ENCODE peak calls at places on chromosomes 1 and 21, in five cellular contexts. O is lower lobe of right lung, A is prostate gland, S is pancreas, C is BJ. N is an unnamed sample.

GRCh38 chr1:87242445-87243185 is 86.1 kb upstream of the LMO4 start:
- DNase-seq in O (no peak), C (no peak), S (no peak), A (no peak), N (no peak)

GRCh38 chr1:39625462-39626273 is 13.8 kb downstream of the HEYL start:
- DNase-seq in C (no peak), O (peak), A (no peak), S (no peak), N (peak)

GRCh38 chr1:39150779-39151178 is 53.7 kb upstream of the MACF1 start:
- DNase-seq in C (no peak), S (no peak), O (no peak), A (peak), N (no peak)

GRCh38 chr1:115274467-115274866 is 63.6 kb downstream of the NGF start:
- DNase-seq in S (no peak), A (no peak), O (no peak), C (no peak), N (no peak)

GRCh38 chr1:109396513-109396839 is 1.2 kb downstream of the SORT1 start:
- DNase-seq in A (no peak), C (no peak), O (no peak), S (no peak), N (no peak)

GRCh38 chr1:119686661-119687060 is 25.1 kb upstream of the PHGDH start:
- DNase-seq in A (peak), O (no peak), C (no peak), S (no peak), N (no peak)

GRCh38 chr1:215192306-215192705 is 109.8 kb downstream of the KCNK2 start:
- DNase-seq in O (no peak), C (peak), S (no peak), A (no peak), N (peak)

GRCh38 chr1:177131723-177132122 is 32.8 kb downstream of the ASTN1 start:
- DNase-seq in O (no peak), S (no peak), A (no peak), C (no peak), N (no peak)

GRCh38 chr1:42328047-42328625 is 6.9 kb downstream of the FOXJ3 start:
- DNase-seq in O (no peak), S (no peak), C (no peak), A (no peak), N (no peak)

GRCh38 chr1:39646232-39647081 is 7.0 kb upstream of the HEYL start:
- DNase-seq in A (no peak), O (no peak), S (peak), C (peak), N (peak)

GRCh38 chr1:31505884-31506497 is 70.3 kb upstream of the TINAGL1 start:
- DNase-seq in O (no peak), C (peak), A (no peak), S (no peak), N (peak)

GRCh38 chr1:10980841-10981727 is 31.4 kb upstream of the TARDBP start:
- DNase-seq in C (peak), O (no peak), S (no peak), A (no peak), N (no peak)

GRCh38 chr1:188499690-188500089 is 1670.9 kb downstream of the PLA2G4A start:
- DNase-seq in S (no peak), O (no peak), A (no peak), C (no peak), N (peak)

GRCh38 chr1:241934843-241935242 is 22.7 kb upstream of the BECN2 start:
- DNase-seq in S (no peak), C (no peak), O (no peak), A (no peak), N (no peak)

GRCh38 chr1:172360960-172361359 is 59.5 kb upstream of the C1orf105 start:
- DNase-seq in O (no peak), A (no peak), C (no peak), S (no peak), N (no peak)

GRCh38 chr1:111274653-111275052 is 16.0 kb upstream of the CHIA start:
- DNase-seq in S (no peak), O (no peak), C (no peak), A (no peak), N (no peak)

GRCh38 chr1:39407496-39407888 is 83.9 kb upstream of the BMP8A start:
- DNase-seq in A (no peak), C (no peak), O (no peak), S (no peak), N (no peak)

GRCh38 chr1:54298284-54299033 is 98.5 kb downstream of the MRPL37 start:
- DNase-seq in C (no peak), O (no peak), S (no peak), A (no peak), N (peak)

GRCh38 chr1:222539951-222540597 is 7.8 kb downstream of the HHIPL2 start:
- DNase-seq in A (no peak), S (no peak), O (no peak), C (no peak), N (peak)

GRCh38 chr1:225866061-225866844 is 15.9 kb downstream of the TMEM63A start:
- DNase-seq in C (no peak), A (no peak), O (no peak), S (no peak), N (peak)

GRCh38 chr1:93679546-93679945 is 2.1 kb downstream of the BCAR3 start:
- DNase-seq in O (no peak), A (no peak), C (no peak), S (no peak), N (no peak)

GRCh38 chr1:205013683-205014367 is 29.2 kb upstream of the CNTN2 start:
- DNase-seq in C (no peak), S (peak), A (peak), O (no peak), N (no peak)

GRCh38 chr1:59601811-59602210 is 212.9 kb upstream of the HOOK1 start:
- DNase-seq in S (no peak), O (no peak), A (no peak), C (no peak), N (no peak)

GRCh38 chr1:159804924-159805323 is 2.8 kb downstream of the FCRL6 start:
- DNase-seq in A (no peak), O (no peak), S (no peak), C (no peak), N (no peak)

GRCh38 chr1:44903261-44903660 is 60.2 kb upstream of the PTCH2 start:
- DNase-seq in S (no peak), A (no peak), O (no peak), C (no peak), N (no peak)

GRCh38 chr1:11571906-11572616 is 82.2 kb downstream of the FBXO2 start:
- DNase-seq in A (no peak), O (no peak), C (no peak), S (no peak), N (no peak)

GRCh38 chr1:1721201-1721600 is 3.0 kb downstream of the CDK11A start:
- DNase-seq in A (no peak), S (no peak), C (no peak), O (no peak), N (no peak)

GRCh38 chr1:37509181-37509580 is 5.4 kb downstream of the MEAF6 start:
- DNase-seq in S (no peak), O (no peak), C (no peak), A (no peak), N (peak)

GRCh38 chr1:86466986-86467385 is 1.7 kb upstream of the CLCA1 start:
- DNase-seq in A (no peak), O (no peak), S (no peak), C (no peak), N (no peak)

GRCh38 chr1:156775799-156776198 is 8.5 kb downstream of the PRCC start:
- DNase-seq in O (no peak), C (no peak), A (no peak), S (no peak), N (no peak)

GRCh38 chr1:109290998-109291397 is 8.1 kb upstream of the PSRC1 start:
- DNase-seq in C (no peak), A (no peak), S (no peak), O (peak), N (no peak)

GRCh38 chr1:5551274-5551966 is 440.8 kb downstream of the NPHP4 start:
- DNase-seq in S (no peak), A (peak), O (no peak), C (no peak), N (no peak)

GRCh38 chr1:1079408-1080121 is 5.5 kb upstream of the RNF223 start:
- DNase-seq in C (peak), O (peak), S (peak), A (no peak), N (peak)

GRCh38 chr1:54171636-54172035 is 18.8 kb upstream of the CDCP2 start:
- DNase-seq in O (no peak), S (no peak), A (no peak), C (no peak), N (no peak)

GRCh38 chr1:234401658-234402057 is 28.4 kb downstream of the COA6 start:
- DNase-seq in C (no peak), O (no peak), A (no peak), S (no peak), N (no peak)

GRCh38 chr1:234396871-234397270 is 23.6 kb downstream of the COA6 start:
- DNase-seq in S (no peak), A (no peak), C (no peak), O (no peak), N (no peak)

GRCh38 chr1:234400773-234401172 is 27.5 kb downstream of the COA6 start:
- DNase-seq in S (no peak), A (no peak), O (no peak), C (no peak), N (peak)

GRCh38 chr1:234397732-234398131 is 24.5 kb downstream of the COA6 start:
- DNase-seq in C (no peak), A (no peak), O (no peak), S (no peak), N (no peak)

DNA sequence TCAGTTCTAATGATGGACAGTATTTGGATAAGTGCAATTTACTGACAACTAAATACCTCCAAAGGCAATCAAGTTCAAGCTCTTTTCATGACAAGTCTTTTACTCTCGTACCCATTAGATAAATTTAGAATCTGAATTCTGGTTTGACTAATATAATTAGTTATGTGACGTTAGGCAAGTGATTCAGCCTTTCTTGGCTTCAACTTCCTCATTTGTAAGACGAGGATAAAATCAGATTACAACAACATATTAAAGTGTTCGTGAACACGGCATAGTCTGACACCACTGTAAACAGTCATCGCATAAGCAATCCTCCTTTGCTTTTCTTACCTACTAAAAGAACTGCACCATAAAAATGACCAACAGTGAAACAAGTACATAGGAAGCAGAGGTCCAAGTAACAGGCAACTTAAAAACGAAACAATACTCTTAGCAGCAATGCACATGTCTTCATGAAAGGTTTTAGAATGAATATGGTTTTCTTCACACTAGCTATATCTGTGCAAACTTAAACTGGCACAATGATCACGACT is 25.7 kb downstream of the COA6 start:
- DNase-seq in C (no peak), S (no peak), A (no peak), O (no peak), N (peak)
- H3K4me3 ChIP-seq in C (no peak), S (no peak), A (no peak), O (peak), N (no peak)

GRCh38 chr1:234234199-234234598 is 139.1 kb upstream of the COA6 start:
- DNase-seq in C (no peak), O (no peak), A (no peak), S (no peak), N (no peak)

GRCh38 chr1:234230414-234230862 is 142.8 kb upstream of the COA6 start:
- DNase-seq in C (no peak), A (no peak), S (no peak), O (no peak), N (peak)

GRCh38 chr1:234231893-234232276 is 141.4 kb upstream of the COA6 start:
- DNase-seq in S (no peak), C (no peak), A (no peak), O (no peak), N (no peak)

GRCh38 chr1:234229676-234230075 is 143.6 kb upstream of the COA6 start:
- DNase-seq in S (no peak), A (no peak), O (no peak), C (no peak), N (no peak)

GRCh38 chr1:234231061-234231892 is 142.0 kb upstream of the COA6 start:
- DNase-seq in O (no peak), C (no peak), A (no peak), S (no peak), N (no peak)
- TF ChIP-seq CTCF in O (no peak), C (no peak), A (no peak), S (no peak), N (peak)

GRCh38 chr21:26157842-26158241 is 12.7 kb downstream of the APP start:
- DNase-seq in C (no peak), S (no peak), O (no peak), A (no peak), N (no peak)

GRCh38 chr21:26162081-26162480 is 8.5 kb downstream of the APP start:
- DNase-seq in O (no peak), A (no peak), S (no peak), C (no peak), N (no peak)

GRCh38 chr21:26164311-26164710 is 6.3 kb downstream of the APP start:
- DNase-seq in O (no peak), S (no peak), C (no peak), A (no peak), N (no peak)

GRCh38 chr21:26154776-26155175 is 15.8 kb downstream of the APP start:
- DNase-seq in C (no peak), A (no peak), S (no peak), O (no peak), N (no peak)

GRCh38 chr21:26159869-26160268 is 10.7 kb downstream of the APP start:
- DNase-seq in O (no peak), A (no peak), C (no peak), S (no peak), N (no peak)
- H3K4me3 ChIP-seq in O (no peak), A (no peak), C (no peak), S (no peak), N (no peak)

GRCh38 chr1:153968400-153968799 is 698 bp downstream of the CREB3L4 start:
- DNase-seq in A (peak), O (no peak), S (no peak), C (no peak), N (no peak)
- TF ChIP-seq CTCF in A (no peak), O (no peak), S (no peak), C (no peak), N (no peak)

GRCh38 chr21:26845750-26846035 is 484 bp upstream of the ADAMTS1 start:
- DNase-seq in S (no peak), C (no peak), O (no peak), A (no peak), N (no peak)
- H3K4me3 ChIP-seq in S (peak), C (peak), O (peak), A (peak), N (peak)

GRCh38 chr1:239722080-239722479 is 335.7 kb downstream of the CHRM3 start:
- DNase-seq in O (no peak), A (no peak), C (no peak), S (no peak), N (no peak)
- TF ChIP-seq CTCF in O (no peak), A (no peak), C (no peak), S (no peak), N (no peak)

GRCh38 chr21:16084776-16085364 is 355.1 kb downstream of the USP25 start:
- DNase-seq in A (no peak), O (no peak), S (no peak), C (peak), N (peak)
- H3K4me3 ChIP-seq in A (no peak), O (no peak), S (no peak), C (no peak), N (no peak)

N was measured in astrocyte of the spinal cord.